ENCODE peak calls at places on chromosome 22, in five cellular contexts. R, V, Y, X and O are unnamed samples.

GRCh38 chr22:25182131-25183110 is 17.2 kb upstream of the CRYBB3 start:
- DNase-seq in R (peak; percentile 13), V (no peak), Y (no peak), X (no peak), O (no peak)

GRCh38 chr22:42792909-42793847 is 63.9 kb downstream of the ARFGAP3 start:
- DNase-seq in R (no peak), V (no peak), Y (peak; percentile 45), X (no peak), O (no peak)

GRCh38 chr22:49979587-49980264 is 19.2 kb downstream of the PIM3 start:
- DNase-seq in R (peak; percentile 60), V (peak; percentile 73), Y (peak; percentile 44), X (no peak), O (no peak)

GRCh38 chr22:20183823-20184222 is 33.0 kb upstream of the CCDC188 start:
- DNase-seq in R (no peak), V (no peak), Y (no peak), X (no peak), O (no peak)

GRCh38 chr22:17079572-17079971 is 5.2 kb upstream of the IL17RA start:
- DNase-seq in R (no peak), V (no peak), Y (no peak), X (no peak), O (no peak)

GRCh38 chr22:40401532-40401931 is 31.1 kb downstream of the SGSM3 start:
- DNase-seq in R (no peak), V (no peak), Y (no peak), X (no peak), O (peak; percentile 77)

GRCh38 chr22:31139866-31140716 is at the start of gene PLA2G3:
- DNase-seq in R (peak; percentile 55), V (peak; percentile 94), Y (no peak), X (no peak), O (no peak)

GRCh38 chr22:17583151-17583550 is 19.9 kb downstream of the SLC25A18 start:
- DNase-seq in R (no peak), V (no peak), Y (no peak), X (no peak), O (no peak)

GRCh38 chr22:27504854-27505253 is 296.7 kb downstream of the MN1 start:
- DNase-seq in R (no peak), V (no peak), Y (no peak), X (no peak), O (no peak)

GRCh38 chr22:50520826-50521453 is 4.5 kb downstream of the SCO2 start:
- DNase-seq in R (no peak), V (no peak), Y (no peak), X (no peak), O (no peak)

GRCh38 chr22:27377501-27377900 is 424.1 kb downstream of the MN1 start:
- DNase-seq in R (no peak), V (no peak), Y (no peak), X (no peak), O (no peak)

GRCh38 chr22:25404556-25404922 is 159.9 kb upstream of the GRK3 start:
- DNase-seq in R (no peak), V (peak; percentile 45), Y (no peak), X (no peak), O (no peak)

GRCh38 chr22:26748845-26749244 is 91.5 kb downstream of the MIAT start:
- DNase-seq in R (no peak), V (no peak), Y (no peak), X (no peak), O (no peak)

GRCh38 chr22:38347181-38347943 is 30.1 kb upstream of the CSNK1E start:
- DNase-seq in R (no peak), V (no peak), Y (no peak), X (peak; percentile 10), O (no peak)

GRCh38 chr22:34430386-34430785 is 510.1 kb upstream of the LARGE1 start:
- DNase-seq in R (no peak), V (no peak), Y (no peak), X (no peak), O (no peak)

GRCh38 chr22:27982630-27983180 is 63.6 kb upstream of the PITPNB start:
- DNase-seq in R (no peak), V (no peak), Y (no peak), X (no peak), O (no peak)

GRCh38 chr22:19287076-19287724 is 4.3 kb downstream of the CLTCL1 start:
- DNase-seq in R (peak; percentile 21), V (peak; percentile 62), Y (no peak), X (no peak), O (no peak)

GRCh38 chr22:25933158-25933788 is 191.3 kb downstream of the MYO18B start:
- DNase-seq in R (no peak), V (no peak), Y (no peak), X (no peak), O (no peak)

GRCh38 chr22:25497269-25497668 is 67.2 kb upstream of the GRK3 start:
- DNase-seq in R (peak; percentile 57), V (no peak), Y (no peak), X (no peak), O (no peak)

DNA sequence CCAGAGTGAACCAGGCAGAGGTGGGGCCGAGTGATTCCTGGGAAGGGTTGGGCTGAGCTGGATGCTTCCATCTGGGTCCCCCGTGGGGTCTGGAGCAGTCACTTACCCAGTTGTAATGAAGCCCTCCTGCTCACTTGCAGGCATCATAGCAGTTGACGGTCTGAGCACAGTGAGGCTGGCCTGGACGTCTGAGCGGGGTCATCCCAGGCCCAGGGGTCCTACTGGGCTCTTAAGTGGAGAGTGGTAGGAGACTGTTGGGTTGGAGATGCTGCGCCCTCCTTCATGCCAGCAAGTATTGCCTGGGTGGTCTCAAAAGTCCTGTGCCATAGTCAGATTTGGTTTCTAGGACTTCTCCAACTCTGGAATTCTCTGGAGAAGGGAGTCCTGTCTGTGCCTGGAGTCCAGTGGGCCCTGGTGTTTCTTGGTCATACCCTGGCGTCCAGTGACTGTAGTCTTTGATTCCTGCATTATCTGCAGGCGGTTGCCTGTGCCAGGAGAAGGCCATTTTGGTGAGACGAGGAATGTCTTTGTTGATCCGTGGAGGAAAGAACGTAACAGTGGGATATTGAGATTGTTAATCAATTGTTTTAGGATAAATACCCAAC is 82.3 kb downstream of the TBC1D22A start:
- DNase-seq in R (peak; percentile 9), V (no peak), Y (no peak), X (no peak), O (no peak)
- H3K4me3 ChIP-seq in R (no peak overlapping the region), V (no peak overlapping the region), Y (no peak overlapping the region), X (peak overlapping the region; percentile 25), O (no peak overlapping the region)

DNA sequence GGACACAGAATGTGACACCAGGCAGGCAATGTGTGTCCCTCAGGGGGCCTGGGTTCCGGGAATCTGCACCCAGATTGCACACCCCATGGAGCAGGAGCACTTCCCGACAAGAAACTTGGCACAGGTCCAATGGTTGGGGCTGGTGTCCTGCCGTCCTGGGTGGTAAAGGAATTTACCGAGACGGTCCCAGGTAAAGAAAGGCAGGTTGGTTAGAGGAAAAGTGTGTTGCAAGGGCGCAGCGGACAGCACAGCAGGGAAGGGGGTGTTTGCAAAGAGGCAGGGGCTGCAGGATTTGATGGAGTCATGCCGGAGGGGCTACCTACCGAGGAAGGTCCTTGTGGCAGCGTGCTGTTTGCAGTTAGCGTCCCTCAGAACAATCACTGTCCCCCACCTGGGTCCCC is 1424.2 kb downstream of the BRD1 start:
- DNase-seq in R (no peak), V (no peak), Y (no peak), X (no peak), O (no peak)
- H3K9me3 ChIP-seq in R (no peaks in the 10 kb centered on the region), V (no peaks in the 10 kb centered on the region), Y (no peaks in the 10 kb centered on the region), X (no peaks in the 10 kb centered on the region), O (no peaks in the 10 kb centered on the region)

GRCh38 chr22:36467042-36467810 is 14.2 kb downstream of the TXN2 start:
- DNase-seq in R (peak; percentile 91), V (no peak), Y (no peak), X (no peak), O (no peak)

GRCh38 chr22:36470994-36471331 is 10.5 kb downstream of the TXN2 start:
- DNase-seq in R (no peak), V (no peak), Y (no peak), X (no peak), O (no peak)

GRCh38 chr22:36470162-36470993 is 11.1 kb downstream of the TXN2 start:
- DNase-seq in R (peak; percentile 92), V (peak; percentile 87), Y (peak; percentile 76), X (peak; percentile 83), O (peak; percentile 88)

GRCh38 chr22:36467946-36468345 is 13.5 kb downstream of the TXN2 start:
- DNase-seq in R (peak; percentile 96), V (no peak), Y (no peak), X (no peak), O (no peak)

DNA sequence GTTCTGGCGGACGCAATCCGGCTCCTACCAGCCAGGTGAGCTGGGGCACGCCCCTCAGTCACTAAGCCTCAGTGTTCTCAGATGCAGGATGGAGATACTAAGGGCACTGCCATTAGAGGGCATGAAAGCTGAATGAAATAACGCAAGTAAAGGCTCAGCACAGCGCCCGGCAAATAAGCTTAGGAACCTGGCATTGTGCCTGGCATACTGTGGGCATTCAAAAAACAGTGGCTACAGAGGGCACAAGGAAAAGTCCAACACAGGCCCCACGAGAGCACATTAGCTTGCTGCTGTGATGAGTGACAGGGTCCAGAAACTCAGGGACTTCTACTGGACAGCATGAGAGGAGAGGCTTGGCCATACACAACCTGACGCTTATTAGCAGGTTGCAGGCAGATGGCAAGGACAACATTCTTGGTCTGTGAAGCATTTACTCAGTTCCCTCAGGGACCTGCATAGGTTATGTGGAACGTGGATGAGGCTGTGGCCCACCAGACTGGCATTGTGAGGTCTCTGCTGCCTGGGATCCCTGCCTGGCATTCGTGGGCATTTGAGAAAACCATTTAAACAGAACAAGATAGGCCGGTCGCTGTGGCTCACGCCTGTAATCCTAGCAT is 12.2 kb downstream of the TXN2 start:
- DNase-seq in R (no peak), V (no peak), Y (no peak), X (no peak), O (no peak)
- H3K4me1 ChIP-seq in R (peaks cover 9% of the 10 kb centered on the region), V (no peaks in the 10 kb centered on the region), Y (no peaks in the 10 kb centered on the region), X (peaks cover 9% of the 10 kb centered on the region), O (peaks cover 16% of the 10 kb centered on the region)

GRCh38 chr22:36236338-36237319 is 2.7 kb downstream of the APOL2 start:
- DNase-seq in R (no peak), V (peak; percentile 20), Y (no peak), X (no peak), O (no peak)

GRCh38 chr22:36239401-36240171 is at the start of gene APOL2:
- DNase-seq in R (peak; percentile 94), V (peak; percentile 85), Y (peak; percentile 91), X (peak; percentile 89), O (peak; percentile 74)

GRCh38 chr22:36238348-36239149 is 778 bp downstream of the APOL2 start:
- DNase-seq in R (peak; percentile 28), V (no peak), Y (no peak), X (no peak), O (no peak)

GRCh38 chr22:36237462-36238347 is 1.6 kb downstream of the APOL2 start:
- DNase-seq in R (peak; percentile 25), V (no peak), Y (no peak), X (no peak), O (peak; percentile 13)

GRCh38 chr22:36239150-36239400 is 252 bp downstream of the APOL2 start:
- DNase-seq in R (no peak), V (no peak), Y (no peak), X (no peak), O (no peak)
- H3K4me3 ChIP-seq in R (peak overlapping the region; percentile 23), V (peak overlapping the region; percentile 33), Y (peak overlapping the region; percentile 73), X (peak overlapping the region; percentile 63), O (peak overlapping the region; percentile 98)

GRCh38 chr22:44613196-44613595 is 88.8 kb upstream of the PRR5 start:
- DNase-seq in R (no peak), V (no peak), Y (no peak), X (no peak), O (no peak)
- H3K9me3 ChIP-seq in R (no peaks in the 10 kb centered on the region), V (no peaks in the 10 kb centered on the region), Y (no peaks in the 10 kb centered on the region), X (no peaks in the 10 kb centered on the region), O (peaks cover 44% of the 10 kb centered on the region)